ENCODE peak calls at places on chromosomes 5 and 9, in nine cellular contexts. I, W, L, D, T, X, B, P and C are unnamed samples.

GRCh38 chr5:116507051-116507537 is 67.5 kb downstream of the SEMA6A start:
- DNase-seq in P (no peak), W (no peak), I (no peak), T (no peak), L (no peak), X (peak; percentile 11), D (no peak), B (no peak), C (no peak)

GRCh38 chr5:172446336-172447051 is 7.8 kb downstream of the SH3PXD2B start:
- DNase-seq in I (no peak), D (peak; percentile 74), P (no peak), T (peak; percentile 86), X (no peak), W (no peak), L (no peak), B (no peak), C (no peak)

GRCh38 chr5:134561871-134562296 is 36.4 kb downstream of the JADE2 start:
- DNase-seq in D (no peak), L (no peak), W (peak; percentile 7), B (peak; percentile 53), P (peak; percentile 52), X (peak; percentile 74), I (peak; percentile 64), T (peak; percentile 98), C (no peak)

GRCh38 chr9:114110180-114110579 is 11.1 kb upstream of the KIF12 start:
- DNase-seq in P (no peak), L (no peak), I (no peak), X (peak; percentile 73), T (no peak), D (no peak), B (peak; percentile 68), W (no peak), C (no peak)

GRCh38 chr5:76716456-76717157 is 681 bp downstream of the F2R start:
- DNase-seq in I (no peak), D (no peak), T (peak; percentile 63), B (peak; percentile 47), L (no peak), X (no peak), P (no peak), W (no peak), C (no peak)

GRCh38 chr5:128920345-128921215 is 44.7 kb upstream of the SLC27A6 start:
- DNase-seq in P (no peak), D (no peak), I (no peak), B (peak; percentile 10), L (no peak), X (peak; percentile 59), T (peak; percentile 90), W (peak; percentile 68), C (no peak)

GRCh38 chr5:171518916-171519315 is 99.5 kb downstream of the FGF18 start:
- DNase-seq in L (no peak), P (no peak), D (no peak), W (no peak), I (no peak), T (no peak), B (no peak), X (no peak), C (no peak)

GRCh38 chr5:31496301-31496700 is 35.6 kb downstream of the DROSHA start:
- DNase-seq in T (no peak), W (no peak), B (no peak), D (no peak), L (no peak), P (no peak), X (no peak), I (no peak), C (no peak)

GRCh38 chr5:84790406-84790805 is 405.7 kb upstream of the EDIL3 start:
- DNase-seq in P (no peak), W (no peak), D (no peak), L (no peak), T (no peak), I (no peak), B (no peak), X (no peak), C (no peak)

GRCh38 chr5:132767150-132767549 is 9.9 kb downstream of the SEPTIN8 start:
- DNase-seq in P (no peak), T (peak; percentile 22), W (no peak), B (no peak), I (no peak), L (no peak), D (no peak), X (no peak), C (no peak)

GRCh38 chr9:72592501-72593403 is 71.3 kb downstream of the TMC1 start:
- DNase-seq in I (no peak), W (no peak), X (peak; percentile 72), D (no peak), B (peak; percentile 78), P (peak; percentile 51), T (peak; percentile 79), L (no peak), C (no peak)

GRCh38 chr9:8733096-8733954 is 933.7 kb upstream of the DMAC1 start:
- DNase-seq in B (no peak), D (no peak), P (no peak), I (peak; percentile 63), T (peak; percentile 43), L (peak; percentile 26), W (no peak), X (no peak), C (no peak)

GRCh38 chr9:20537269-20537668 is 85.0 kb downstream of the MLLT3 start:
- DNase-seq in W (no peak), P (no peak), X (no peak), T (no peak), B (no peak), D (no peak), I (no peak), L (no peak), C (no peak)

GRCh38 chr9:129835128-129835859 is at the start of the genes C9orf78 and USP20:
- DNase-seq in B (peak; percentile 95), I (peak; percentile 98), T (peak; percentile 96), P (peak; percentile 99), W (peak; percentile 88), D (peak; percentile 95), X (peak; percentile 91), L (peak; percentile 97), C (peak; percentile 78)
- TF ChIP-seq POLR2A in B (peak; percentile 91), I (peak; percentile 89), T (peak; percentile 97), P (peak; percentile 96), W (peak; percentile 84), D (peak; percentile 94), X (peak; percentile 95), L (peak; percentile 85), C (peak; percentile 94)

DNA sequence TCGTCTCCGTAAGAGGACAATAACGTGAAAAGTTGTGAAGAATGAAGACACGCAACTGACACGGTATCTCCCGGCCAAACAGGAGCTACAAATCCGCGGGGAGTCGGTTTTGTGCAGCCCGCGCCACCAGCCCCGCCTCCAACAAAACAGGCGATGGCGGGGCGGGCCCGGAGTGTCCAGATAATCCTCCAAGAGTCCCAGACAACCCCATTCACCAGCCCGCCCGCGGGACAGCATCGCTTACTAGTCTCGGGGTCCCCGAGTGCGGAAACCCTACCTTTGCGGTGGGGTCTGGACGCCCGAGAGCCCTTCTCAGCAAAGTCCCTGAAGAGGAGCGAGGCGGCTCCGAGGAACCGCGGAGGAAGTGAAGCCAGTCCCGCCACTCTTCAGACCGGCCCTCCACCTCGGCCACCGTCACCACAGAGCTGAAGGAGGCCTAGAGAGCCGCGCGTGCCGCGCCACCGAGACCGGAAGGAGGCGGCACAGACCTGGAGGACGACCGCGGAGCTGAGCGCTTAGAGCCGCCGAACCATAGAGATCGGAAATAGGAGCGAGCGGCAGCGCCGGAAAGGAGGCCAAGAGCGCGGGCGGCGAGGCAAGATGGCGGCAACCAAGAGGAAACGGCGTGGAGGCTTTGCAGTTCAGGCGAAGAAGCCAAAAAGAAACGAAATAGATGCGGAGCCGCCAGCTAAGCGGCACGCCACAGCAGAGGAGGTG is at the start of the genes BRIX1 and RAD1:
- DNase-seq in B (peak; percentile 98), W (peak; percentile 95), T (peak; percentile 98), I (peak; percentile 97), P (peak; percentile 94), X (peak; percentile 98), D (peak; percentile 98), L (peak; percentile 96), C (peak; percentile 88)
- TF ChIP-seq CTCF in B (no peak), W (no peak), T (no peak), I (peak; percentile 50), P (no peak), X (no peak), D (no peak), L (peak; percentile 56), C (no peak)

GRCh38 chr5:38783011-38783551 is 62.7 kb upstream of the OSMR start:
- DNase-seq in D (no peak), T (peak; percentile 97), X (peak; percentile 95), L (no peak), B (peak; percentile 45), P (no peak), W (no peak), I (no peak), C (no peak)
- H3K27ac ChIP-seq in D (peak overlapping the region; percentile 70), T (peak overlapping the region; percentile 73), X (peak overlapping the region; percentile 64), L (no peak overlapping the region), B (no peak overlapping the region), P (no peak overlapping the region), W (no peak overlapping the region), I (no peak overlapping the region), C (no peak overlapping the region)

GRCh38 chr5:14209836-14210235 is 66.7 kb downstream of the TRIO start:
- DNase-seq in X (no peak), L (no peak), P (no peak), T (no peak), I (no peak), B (no peak), D (no peak), W (no peak), C (no peak)
- TF ChIP-seq POLR2A in X (no peak), L (no peak), P (no peak), T (no peak), I (no peak), B (no peak), D (no peak), W (no peak), C (no peak)

DNA sequence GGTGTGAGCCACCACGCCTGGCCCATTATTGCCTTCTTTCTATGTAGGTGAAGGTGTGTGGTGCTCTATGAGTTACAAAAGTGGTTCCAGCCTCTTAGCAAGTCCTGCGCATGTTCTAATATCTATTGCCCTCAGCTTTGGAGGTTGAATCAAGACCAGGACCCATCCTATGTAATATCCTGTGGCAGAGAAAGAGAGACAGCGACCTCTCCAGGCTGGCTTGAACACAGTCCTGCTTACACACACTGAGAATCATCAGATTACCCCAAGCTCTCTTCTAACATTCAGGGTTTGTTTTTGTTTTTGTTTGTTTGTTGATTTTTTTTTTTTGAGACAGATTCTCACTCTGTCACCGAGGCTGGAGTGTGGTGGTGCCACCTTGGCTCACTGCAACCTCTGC is 94.7 kb upstream of the OSMR start:
- DNase-seq in W (no peak), D (no peak), T (no peak), P (no peak), I (no peak), L (no peak), B (no peak), X (no peak), C (no peak)
- TF ChIP-seq CTCF in W (peak; percentile 51), D (no peak), T (no peak), P (no peak), I (no peak), L (no peak), B (no peak), X (no peak), C (no peak)

GRCh38 chr5:150633424-150633823 is 7.0 kb upstream of the SYNPO start:
- DNase-seq in P (no peak), I (no peak), X (no peak), W (no peak), T (no peak), D (no peak), L (no peak), B (no peak), C (no peak)
- H3K27ac ChIP-seq in P (peak overlapping the region; percentile 21), I (no peak overlapping the region), X (no peak overlapping the region), W (no peak overlapping the region), T (no peak overlapping the region), D (no peak overlapping the region), L (peak overlapping the region; percentile 59), B (peak overlapping the region; percentile 96), C (no peak overlapping the region)